ENCODE peak calls at places on chromosome 13, in six cellular contexts. D is non-pigmented ciliary epithelial cell, A is HT-29, E is mucosa of gallbladder, C is pancreas, T is trophoblast cell. B is an unnamed sample.

GRCh38 chr13:40187836-40188591 is 478.4 kb downstream of the FOXO1 start:
- DNase-seq in E (no peak), T (no peak), C (no peak), A (no peak), D (no peak), B (no peak)

GRCh38 chr13:43305416-43305815 is 282.0 kb downstream of the DNAJC15 start:
- DNase-seq in D (no peak), E (no peak), C (no peak), A (no peak), T (peak; percentile 35), B (peak; percentile 18)

GRCh38 chr13:27678306-27679040 is 56.8 kb downstream of the POLR1D start:
- DNase-seq in C (no peak), D (no peak), E (no peak), T (peak; percentile 66), A (no peak), B (no peak)

GRCh38 chr13:110354715-110355473 is 47.8 kb downstream of the COL4A2 start:
- DNase-seq in E (no peak), T (no peak), A (no peak), C (no peak), D (no peak), B (peak; percentile 18)

GRCh38 chr13:29577135-29578051 is 18.1 kb downstream of the SLC7A1 start:
- DNase-seq in C (peak; percentile 77), A (no peak), D (no peak), E (no peak), T (no peak), B (no peak)

GRCh38 chr13:107099661-107100060 is 531.7 kb upstream of the ARGLU1 start:
- DNase-seq in A (no peak), T (peak; percentile 80), E (no peak), D (peak; percentile 62), C (no peak), B (no peak)

GRCh38 chr13:35347679-35348205 is 128.7 kb downstream of the MAB21L1 start:
- DNase-seq in D (no peak), E (no peak), T (no peak), C (no peak), A (no peak), B (no peak)

GRCh38 chr13:26061947-26062346 is 10.1 kb upstream of the SHISA2 start:
- DNase-seq in C (no peak), T (no peak), D (peak; percentile 78), E (no peak), A (no peak), B (no peak)

GRCh38 chr13:19178901-19179593 is 2.6 kb downstream of the TUBA3C start:
- DNase-seq in C (no peak), E (no peak), A (no peak), T (no peak), D (no peak), B (no peak)

GRCh38 chr13:50589139-50589538 is 254.4 kb downstream of the DLEU7 start:
- DNase-seq in T (no peak), A (no peak), C (no peak), D (peak; percentile 95), E (no peak), B (no peak)

GRCh38 chr13:39565036-39565949 is 37.7 kb downstream of the LHFPL6 start:
- DNase-seq in D (peak; percentile 89), C (no peak), T (peak; percentile 87), A (no peak), E (no peak), B (no peak)

GRCh38 chr13:37375071-37375470 is 223.5 kb downstream of the POSTN start:
- DNase-seq in E (no peak), T (no peak), C (no peak), A (no peak), D (no peak), B (peak; percentile 31)

GRCh38 chr13:26839682-26840081 is 79.1 kb upstream of the GPR12 start:
- DNase-seq in A (no peak), C (no peak), D (no peak), E (peak; percentile 71), T (no peak), B (peak; percentile 41)

GRCh38 chr13:27481766-27482165 is 31.4 kb upstream of the MTIF3 start:
- DNase-seq in A (peak; percentile 85), D (no peak), E (peak; percentile 58), T (peak; percentile 77), C (peak; percentile 28), B (peak; percentile 77)

GRCh38 chr13:110684388-110685056 is 21.4 kb downstream of the CARS2 start:
- DNase-seq in T (no peak), C (no peak), E (no peak), A (no peak), D (no peak), B (no peak)

GRCh38 chr13:49370390-49370789 is 73.5 kb downstream of the CAB39L start:
- DNase-seq in A (peak; percentile 16), T (no peak), D (no peak), E (no peak), C (no peak), B (no peak)

GRCh38 chr13:44191103-44191502 is 182.5 kb upstream of the SERP2 start:
- DNase-seq in A (no peak), T (no peak), E (no peak), C (no peak), D (no peak), B (no peak)

GRCh38 chr13:112506046-112506445 is 81.9 kb downstream of the TUBGCP3 start:
- DNase-seq in C (no peak), A (no peak), E (no peak), T (no peak), D (no peak), B (no peak)

GRCh38 chr13:37446503-37446902 is 152.1 kb downstream of the POSTN start:
- DNase-seq in A (no peak), T (peak; percentile 79), E (no peak), D (peak; percentile 97), C (no peak), B (no peak)

GRCh38 chr13:76928456-76928855 is 19.9 kb upstream of the ACOD1 start:
- DNase-seq in E (no peak), D (no peak), C (no peak), A (no peak), T (no peak), B (peak; percentile 7)

GRCh38 chr13:89393758-89394157 is 1722.6 kb downstream of the SLITRK5 start:
- DNase-seq in E (no peak), D (no peak), T (no peak), C (no peak), A (no peak), B (peak; percentile 72)